ENCODE peak calls at places on chromosomes 5 and 9, in six cellular contexts. S is lung; V is stimulated activated CD4-positive, alpha-beta T cell treated with anti-CD3 and anti-CD28 coated beads, Interleukin-12 subunit alpha, Interleukin-12 subunit beta, amount 100 ng/mL, for 48 hours; K is skeletal muscle cell; J is OCI-M1; E is KBM-7. G is an unnamed sample.

GRCh38 chr9:92463387-92463786 is 18.9 kb downstream of the ASPN start:
- DNase-seq in E (no peak), K (no peak), V (no peak), S (no peak), J (no peak), G (no peak)

GRCh38 chr5:1763960-1764605 is 35.6 kb downstream of the MRPL36 start:
- DNase-seq in J (no peak), S (no peak), K (no peak), E (no peak), V (no peak), G (no peak)

GRCh38 chr9:17799383-17799782 is 220.5 kb downstream of the SH3GL2 start:
- DNase-seq in K (no peak), S (no peak), J (peak; percentile 70), V (no peak), E (no peak), G (no peak)

GRCh38 chr9:114380988-114381387 is 6.8 kb downstream of the AKNA start:
- DNase-seq in V (no peak), J (no peak), S (no peak), E (no peak), K (no peak), G (no peak)

GRCh38 chr5:112023766-112024165 is 266.8 kb upstream of the NREP start:
- DNase-seq in V (no peak), S (no peak), J (peak; percentile 35), K (no peak), E (no peak), G (peak; percentile 2)

GRCh38 chr9:93826209-93826608 is 128.9 kb downstream of the BARX1 start:
- DNase-seq in S (no peak), E (no peak), K (no peak), V (peak; percentile 39), J (no peak), G (no peak)

GRCh38 chr9:1880038-1880565 is 135.0 kb upstream of the SMARCA2 start:
- DNase-seq in K (no peak), E (no peak), J (no peak), S (no peak), V (no peak), G (no peak)

GRCh38 chr5:141199359-141200235 is at the start of gene PCDHB11:
- DNase-seq in V (no peak), K (no peak), J (peak; percentile 59), E (peak; percentile 52), S (no peak), G (no peak)

GRCh38 chr5:129097498-129098296 is 3.1 kb downstream of the ISOC1 start:
- DNase-seq in V (no peak), J (no peak), K (no peak), E (no peak), S (no peak), G (no peak)

GRCh38 chr9:97501177-97501971 is at the start of gene TMOD1:
- DNase-seq in S (peak; percentile 51), K (no peak), J (peak; percentile 78), E (peak; percentile 61), V (peak; percentile 38), G (peak; percentile 38)

GRCh38 chr9:4983541-4984165 is 1.4 kb upstream of the JAK2 start:
- DNase-seq in K (no peak), E (peak; percentile 7), S (no peak), V (no peak), J (peak; percentile 98), G (no peak)

GRCh38 chr5:174724484-174725260 is at the start of gene MSX2:
- DNase-seq in E (peak; percentile 93), S (peak; percentile 85), J (no peak), K (peak; percentile 4), V (peak; percentile 17), G (no peak)

GRCh38 chr5:139849942-139850341 is 54.3 kb downstream of the PSD2 start:
- DNase-seq in K (no peak), J (no peak), S (no peak), E (no peak), V (no peak), G (no peak)

GRCh38 chr9:134565316-134565915 is 76.2 kb upstream of the COL5A1 start:
- DNase-seq in V (no peak), E (no peak), S (no peak), J (no peak), K (no peak), G (no peak)

GRCh38 chr5:7897014-7897600 is 28.2 kb downstream of the MTRR start:
- DNase-seq in V (no peak), K (no peak), E (peak; percentile 49), J (peak; percentile 58), S (no peak), G (peak; percentile 35)

GRCh38 chr5:179930788-179931473 is 23.2 kb upstream of the TBC1D9B start:
- DNase-seq in E (no peak), J (no peak), V (no peak), K (no peak), S (no peak), G (no peak)

GRCh38 chr9:98445576-98445975 is 190.1 kb upstream of the TBC1D2 start:
- DNase-seq in K (no peak), S (no peak), V (no peak), J (no peak), E (no peak), G (no peak)

GRCh38 chr9:29044959-29045358 is 1471.7 kb upstream of the C9orf72 start:
- DNase-seq in S (no peak), K (no peak), E (no peak), J (peak; percentile 16), V (no peak), G (no peak)

GRCh38 chr9:12889402-12890106 is 114.7 kb downstream of the LURAP1L start:
- DNase-seq in V (no peak), S (no peak), J (peak; percentile 85), E (no peak), K (no peak), G (no peak)

GRCh38 chr9:35114113-35114847 is 1.4 kb downstream of the ATOSB start:
- DNase-seq in E (peak; percentile 89), J (peak; percentile 95), S (peak; percentile 85), K (peak; percentile 92), V (peak; percentile 69), G (peak; percentile 73)

GRCh38 chr9:22041792-22042191 is 32.7 kb upstream of the CDKN2B start:
- DNase-seq in V (no peak), K (no peak), J (no peak), E (no peak), S (peak; percentile 66), G (no peak)

GRCh38 chr5:95912029-95912428 is 49.6 kb downstream of the ELL2 start:
- DNase-seq in S (no peak), E (no peak), J (no peak), V (no peak), K (no peak), G (no peak)

GRCh38 chr5:75640826-75641225 is 29.6 kb downstream of the ANKDD1B start:
- DNase-seq in S (no peak), E (no peak), J (no peak), V (no peak), K (no peak), G (no peak)

GRCh38 chr5:170971-171800 is 20.1 kb upstream of the LRRC14B start:
- DNase-seq in J (no peak), V (no peak), K (no peak), S (no peak), E (no peak), G (no peak)